ENCODE peak calls at places on chromosomes 4 and X, in ten cellular contexts. X is AG04450, L is colonic mucosa, Q is fibroblast of pulmonary artery, N is GM20000, U is Calu3, F is HCT116, G is cardiac fibroblast, H is lower leg skin, E is neural crest cell. Z is an unnamed sample.

GRCh38 chr4:5787311-5787710 is 76.3 kb downstream of the EVC start:
- DNase-seq in Q (no peak), U (no peak), G (no peak), X (no peak), H (peak; percentile 72), F (no peak), L (no peak), E (no peak), N (no peak), Z (peak; percentile 40)

GRCh38 chr4:100061835-100062234 is 111.8 kb upstream of the H2AZ1 start:
- DNase-seq in H (no peak), L (no peak), U (no peak), Q (peak; percentile 24), G (peak; percentile 15), E (no peak), X (no peak), N (no peak), F (no peak), Z (no peak)

GRCh38 chr4:4791299-4791798 is 68.1 kb upstream of the MSX1 start:
- DNase-seq in X (no peak), H (no peak), U (no peak), G (no peak), E (no peak), N (no peak), F (no peak), Q (no peak), L (no peak), Z (no peak)

GRCh38 chrX:150777328-150777992 is 84.3 kb downstream of the MTMR1 start:
- DNase-seq in N (no peak), L (no peak), Q (no peak), F (no peak), X (no peak), G (no peak), E (no peak), U (no peak), H (peak; percentile 53), Z (no peak)

GRCh38 chr4:168409089-168409801 is 71.0 kb downstream of the DDX60L start:
- DNase-seq in E (no peak), L (no peak), Q (peak; percentile 40), N (no peak), U (no peak), H (no peak), G (peak; percentile 27), X (no peak), F (no peak), Z (no peak)

GRCh38 chr4:1515763-1516162 is 109.5 kb upstream of the NKX1-1 start:
- DNase-seq in Q (no peak), X (no peak), F (no peak), L (no peak), N (no peak), H (no peak), E (no peak), U (no peak), G (no peak), Z (no peak)

GRCh38 chr4:114005569-114006442 is 26.4 kb upstream of the ARSJ start:
- DNase-seq in E (no peak), X (peak; percentile 30), L (no peak), U (no peak), F (no peak), Q (peak; percentile 76), H (no peak), N (no peak), G (peak; percentile 70), Z (no peak)

GRCh38 chrX:115330498-115331138 is 41.1 kb downstream of the LUZP4 start:
- DNase-seq in H (no peak), L (peak; percentile 28), G (peak; percentile 81), X (no peak), U (peak; percentile 39), E (peak; percentile 57), N (peak; percentile 50), Q (peak; percentile 79), F (peak; percentile 44), Z (no peak)

GRCh38 chr4:101177146-101177545 is 170.2 kb downstream of the PPP3CA start:
- DNase-seq in N (no peak), U (no peak), H (no peak), E (no peak), X (no peak), F (no peak), Q (peak; percentile 56), L (no peak), G (peak; percentile 36), Z (no peak)

GRCh38 chr4:70874268-70875156 is 27.7 kb upstream of the MOB1B start:
- DNase-seq in Q (no peak), U (no peak), G (no peak), N (peak; percentile 50), H (no peak), E (no peak), F (no peak), X (no peak), L (no peak), Z (no peak)

GRCh38 chrX:15158736-15159406 is 111.0 kb downstream of the ASB9 start:
- DNase-seq in N (peak; percentile 12), Q (no peak), G (no peak), F (no peak), H (no peak), U (no peak), X (no peak), L (no peak), E (no peak), Z (no peak)

GRCh38 chr4:48635310-48635709 is 144.8 kb downstream of the FRYL start:
- DNase-seq in L (no peak), Q (no peak), X (no peak), F (peak; percentile 38), N (no peak), G (no peak), U (no peak), H (no peak), E (no peak), Z (no peak)

GRCh38 chrX:105136786-105137185 is 83.7 kb downstream of the TEX13A start:
- DNase-seq in L (no peak), U (no peak), H (no peak), E (no peak), N (no peak), X (no peak), F (no peak), G (no peak), Q (no peak), Z (no peak)

GRCh38 chr4:40299126-40299525 is 36.0 kb upstream of the CHRNA9 start:
- DNase-seq in X (no peak), U (no peak), G (no peak), Q (no peak), H (peak; percentile 50), N (no peak), E (no peak), L (no peak), F (no peak), Z (no peak)

GRCh38 chr4:40303751-40304150 is 31.4 kb upstream of the CHRNA9 start:
- DNase-seq in H (no peak), L (no peak), G (no peak), E (no peak), X (no peak), N (no peak), Q (no peak), F (no peak), U (no peak), Z (no peak)

GRCh38 chr4:40301592-40301991 is 33.5 kb upstream of the CHRNA9 start:
- DNase-seq in G (no peak), H (peak; percentile 34), Q (no peak), L (no peak), X (no peak), E (no peak), U (no peak), N (peak; percentile 57), F (no peak), Z (no peak)

GRCh38 chr4:40300371-40301162 is 34.6 kb upstream of the CHRNA9 start:
- DNase-seq in G (no peak), H (no peak), Q (no peak), E (no peak), F (no peak), L (no peak), U (no peak), X (no peak), N (no peak), Z (no peak)

GRCh38 chr4:40299704-40300336 is 35.3 kb upstream of the CHRNA9 start:
- DNase-seq in U (no peak), N (no peak), X (no peak), Q (no peak), F (no peak), L (no peak), G (no peak), H (no peak), E (no peak), Z (no peak)
- TF ChIP-seq CTCF in U (no peak), N (no peak), X (no peak), Q (no peak), F (no peak), L (no peak), G (no peak), H (no peak), E (no peak), Z (no peak)

DNA sequence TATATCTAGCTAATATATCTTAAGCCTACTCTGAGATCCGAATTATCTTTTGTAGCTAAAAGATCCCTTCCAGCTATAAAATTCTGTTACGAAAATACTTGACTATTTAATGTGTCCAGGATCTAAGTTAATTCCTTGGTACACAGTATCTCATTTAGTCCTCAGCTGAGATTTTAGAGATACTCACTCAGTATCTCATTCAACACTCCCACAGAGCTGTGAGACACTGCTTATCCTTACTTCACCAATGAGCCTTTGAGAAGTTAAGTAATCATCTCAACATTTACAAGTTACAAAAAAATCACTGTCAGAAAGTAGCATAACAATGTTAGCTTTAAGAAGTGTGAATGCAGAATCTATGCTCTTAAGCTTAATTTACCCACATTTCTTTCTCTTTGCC is 76.6 kb downstream of the LIMCH1 start:
- DNase-seq in U (no peak), X (no peak), E (no peak), G (no peak), L (no peak), H (no peak), F (no peak), Q (no peak), N (no peak), Z (no peak)
- TF ChIP-seq CTCF in U (no peak), X (no peak), E (no peak), G (no peak), L (no peak), H (no peak), F (no peak), Q (no peak), N (no peak), Z (no peak)

GRCh38 chrX:1520350-1520749 is 16.6 kb downstream of the P2RY8 start:
- DNase-seq in X (no peak), Q (no peak), E (no peak), N (no peak), F (no peak), U (no peak), G (no peak), L (no peak), H (no peak), Z (no peak)
- TF ChIP-seq CTCF in X (no peak), Q (no peak), E (no peak), N (no peak), F (no peak), U (no peak), G (no peak), L (no peak), H (no peak), Z (no peak)

GRCh38 chrX:102126863-102127262 is 1.4 kb downstream of the TCEAL2 start:
- DNase-seq in H (no peak), G (no peak), N (no peak), E (no peak), U (no peak), Q (no peak), X (no peak), L (no peak), F (no peak), Z (no peak)

GRCh38 chrX:102129473-102129872 is 4.0 kb downstream of the TCEAL2 start:
- DNase-seq in G (peak; percentile 7), F (no peak), X (no peak), U (no peak), Q (peak; percentile 3), L (no peak), E (no peak), H (no peak), N (no peak), Z (no peak)
- TF ChIP-seq CTCF in G (peak; percentile 24), F (peak; percentile 37), X (peak; percentile 31), U (no peak), Q (peak; percentile 20), L (peak; percentile 23), E (peak; percentile 49), H (no peak), N (peak; percentile 23), Z (peak; percentile 53)